ENCODE peak calls at places on chromosomes 2 and 18, in six cellular contexts. B, M, W, V, S and J are unnamed samples. For H3K36me3 and H3K27me3, the result is how much of the 10 kb centered on the place peaks cover.

GRCh38 chr2:230600285-230600684 is 112.4 kb upstream of the CAB39 start:
- DNase-seq in B (no peak), M (no peak), W (no peak), V (peak), S (no peak), J (no peak)

GRCh38 chr2:208466133-208466919 is 59.7 kb downstream of the PTH2R start:
- DNase-seq in B (no peak), M (peak), W (no peak), V (peak), S (no peak), J (no peak)

GRCh38 chr18:55503167-55503820 is 84.7 kb downstream of the TCF4 start:
- DNase-seq in B (no peak), M (no peak), W (no peak), V (no peak), S (no peak), J (no peak)

GRCh38 chr2:109135572-109136185 is 6.7 kb downstream of the SH3RF3 start:
- DNase-seq in B (no peak), M (no peak), W (no peak), V (no peak), S (no peak), J (no peak)

GRCh38 chr2:173989160-173989885 is 24.1 kb upstream of the SP3 start:
- DNase-seq in B (no peak), M (no peak), W (no peak), V (peak), S (no peak), J (no peak)

GRCh38 chr2:207819021-207819687 is 49.4 kb upstream of the FZD5 start:
- DNase-seq in B (no peak), M (no peak), W (no peak), V (no peak), S (no peak), J (no peak)

GRCh38 chr2:41947701-41948396 is 100.0 kb upstream of the PKDCC start:
- DNase-seq in B (no peak), M (peak), W (no peak), V (no peak), S (no peak), J (no peak)

GRCh38 chr2:209472386-209472832 is 48.6 kb downstream of the MAP2 start:
- DNase-seq in B (no peak), M (no peak), W (no peak), V (no peak), S (no peak), J (peak)

GRCh38 chr18:9941108-9941507 is 27.3 kb downstream of the VAPA start:
- DNase-seq in B (no peak), M (no peak), W (no peak), V (no peak), S (no peak), J (no peak)

GRCh38 chr2:239948100-239948881 is 76.9 kb downstream of the NDUFA10 start:
- DNase-seq in B (no peak), M (no peak), W (no peak), V (no peak), S (peak), J (no peak)

GRCh38 chr2:68857855-68858456 is 13.2 kb downstream of the BMP10 start:
- DNase-seq in B (no peak), M (no peak), W (no peak), V (no peak), S (no peak), J (no peak)

GRCh38 chr2:239153806-239154591 is 246.8 kb downstream of the HDAC4 start:
- DNase-seq in B (peak), M (no peak), W (no peak), V (no peak), S (peak), J (no peak)

GRCh38 chr2:143823286-143823685 is 694.1 kb downstream of the ARHGAP15 start:
- DNase-seq in B (no peak), M (no peak), W (no peak), V (no peak), S (no peak), J (no peak)

GRCh38 chr2:64562148-64562784 is 38.1 kb downstream of the AFTPH start:
- DNase-seq in B (no peak), M (no peak), W (no peak), V (peak), S (no peak), J (no peak)

GRCh38 chr18:12455511-12455910 is 47.8 kb downstream of the PRELID3A start:
- DNase-seq in B (peak), M (peak), W (no peak), V (no peak), S (no peak), J (no peak)

GRCh38 chr18:62458868-62459716 is 63.7 kb upstream of the ZCCHC2 start:
- DNase-seq in B (no peak), M (no peak), W (no peak), V (no peak), S (no peak), J (no peak)

GRCh38 chr2:71530246-71530986 is 77.1 kb downstream of the DYSF start:
- DNase-seq in B (no peak), M (peak), W (no peak), V (peak), S (no peak), J (no peak)

GRCh38 chr2:3405876-3406275 is 26.4 kb downstream of the TRAPPC12 start:
- DNase-seq in B (no peak), M (no peak), W (no peak), V (no peak), S (no peak), J (no peak)
- H3K36me3 ChIP-seq in B (under half), M (under half), W (under half), V (under half), S (half or more), J (under half)

GRCh38 chr2:218095853-218096252 is 26.8 kb downstream of the RUFY4 start:
- DNase-seq in B (no peak), M (no peak), W (no peak), V (no peak), S (no peak), J (no peak)

GRCh38 chr2:218086493-218086892 is 17.4 kb downstream of the RUFY4 start:
- DNase-seq in B (no peak), M (no peak), W (no peak), V (no peak), S (no peak), J (no peak)

GRCh38 chr2:218093879-218094278 is 24.8 kb downstream of the RUFY4 start:
- DNase-seq in B (no peak), M (no peak), W (no peak), V (no peak), S (no peak), J (no peak)

DNA sequence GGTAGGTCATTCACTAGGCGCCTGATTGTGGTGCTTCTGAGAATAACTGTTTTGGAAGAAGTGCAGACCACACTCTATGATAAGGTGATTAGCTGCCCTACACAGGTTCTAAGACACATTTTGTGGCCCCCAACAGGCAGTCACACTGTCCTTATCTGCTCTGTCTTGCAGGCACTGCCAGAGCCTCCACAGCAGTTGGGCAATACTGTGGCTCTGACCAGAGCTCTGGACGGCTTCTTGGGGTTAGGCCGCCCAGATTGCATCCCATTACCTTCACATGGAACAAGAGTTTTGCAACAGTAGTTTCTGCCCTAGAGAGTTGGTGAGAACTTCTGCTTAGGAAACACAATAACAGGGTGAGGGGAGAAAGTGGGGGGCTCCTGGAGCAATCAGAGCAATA is 22.7 kb downstream of the RUFY4 start:
- DNase-seq in B (no peak), M (no peak), W (no peak), V (no peak), S (no peak), J (no peak)
- H3K27me3 ChIP-seq in B (under half), M (under half), W (under half), V (under half), S (under half), J (under half)

GRCh38 chr2:70498528-70498927 is 55.1 kb downstream of the TGFA start:
- DNase-seq in B (no peak), M (no peak), W (no peak), V (peak), S (no peak), J (no peak)

GRCh38 chr2:70501728-70502127 is 51.9 kb downstream of the TGFA start:
- DNase-seq in B (no peak), M (no peak), W (no peak), V (no peak), S (no peak), J (no peak)

GRCh38 chr2:70499253-70499652 is 54.4 kb downstream of the TGFA start:
- DNase-seq in B (no peak), M (no peak), W (no peak), V (no peak), S (no peak), J (no peak)

GRCh38 chr2:70503896-70504295 is 49.7 kb downstream of the TGFA start:
- DNase-seq in B (no peak), M (no peak), W (no peak), V (no peak), S (no peak), J (no peak)

GRCh38 chr2:70501215-70501614 is 52.4 kb downstream of the TGFA start:
- DNase-seq in B (no peak), M (no peak), W (no peak), V (no peak), S (no peak), J (no peak)
- H3K36me3 ChIP-seq in B (under half), M (under half), W (under half), V (under half), S (under half), J (under half)

DNA sequence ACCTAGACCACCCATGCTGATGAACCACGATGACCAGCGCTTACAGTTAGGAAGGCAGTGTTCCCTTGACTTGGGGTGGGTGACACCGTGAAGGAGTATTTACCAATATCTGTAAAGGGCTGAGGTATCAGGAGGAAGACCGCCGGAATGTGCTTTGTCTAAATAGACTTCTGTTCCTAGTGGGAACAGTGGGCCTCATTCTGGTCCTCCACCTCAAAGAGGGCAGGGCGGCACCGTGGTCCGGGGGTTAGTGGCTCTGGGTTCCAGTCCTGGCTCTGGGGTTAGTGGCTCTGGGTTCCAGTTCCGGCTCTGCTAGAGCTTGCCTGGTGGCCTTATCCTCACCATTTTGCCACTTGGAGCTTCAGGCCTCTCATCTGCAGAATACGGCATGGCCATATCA is 91.6 kb upstream of the SMAD2 start:
- DNase-seq in B (no peak), M (no peak), W (no peak), V (no peak), S (peak), J (no peak)
- H3K27me3 ChIP-seq in B (under half), M (under half), W (under half), V (under half), S (under half), J (under half)